ENCODE peak calls at places on chromosomes 13 and 19, in six cellular contexts. K is stimulated activated CD4-positive, alpha-beta T cell treated with anti-CD3 and anti-CD28 coated beads, Interleukin-4, amount 100 ng/mL, for 48 hours; B is adrenal gland; I is naive thymus-derived CD8-positive, alpha-beta T cell; Y is T follicular helper cell; P is NCI-H1092. T is an unnamed sample.

GRCh38 chr19:49862411-49863253 is 4.7 kb downstream of the PNKP start:
- DNase-seq in K (no peak), B (peak), I (no peak), Y (no peak), P (no peak), T (no peak)

GRCh38 chr13:90445179-90445578 is 902.3 kb upstream of the MIR17HG start:
- DNase-seq in K (no peak), B (peak), I (no peak), Y (no peak), P (no peak), T (no peak)

GRCh38 chr13:30125422-30126073 is 181.8 kb downstream of the KATNAL1 start:
- DNase-seq in K (no peak), B (peak), I (no peak), Y (no peak), P (no peak), T (no peak)

GRCh38 chr13:99278199-99278598 is 20.0 kb upstream of the GPR18 start:
- DNase-seq in K (no peak), B (no peak), I (no peak), Y (no peak), P (no peak), T (no peak)

GRCh38 chr19:408441-409005 is 424 bp downstream of the C2CD4C start:
- DNase-seq in K (no peak), B (no peak), I (no peak), Y (no peak), P (peak), T (no peak)

GRCh38 chr19:15550847-15551182 is 42.5 kb downstream of the CYP4F22 start:
- DNase-seq in K (no peak), B (no peak), I (no peak), Y (no peak), P (no peak), T (no peak)

GRCh38 chr19:17555929-17556813 is 722 bp downstream of the COLGALT1 start:
- DNase-seq in K (no peak), B (peak), I (no peak), Y (no peak), P (no peak), T (no peak)

GRCh38 chr19:5864725-5865486 is 5.4 kb downstream of the FUT5 start:
- DNase-seq in K (no peak), B (no peak), I (no peak), Y (no peak), P (no peak), T (no peak)

GRCh38 chr13:36175621-36176020 is 38.7 kb downstream of the SOHLH2 start:
- DNase-seq in K (no peak), B (no peak), I (no peak), Y (no peak), P (no peak), T (no peak)

GRCh38 chr13:108470921-108471320 is 158.5 kb upstream of the MYO16 start:
- DNase-seq in K (no peak), B (no peak), I (no peak), Y (no peak), P (no peak), T (no peak)

GRCh38 chr13:77374339-77374738 is 47.4 kb upstream of the MYCBP2 start:
- DNase-seq in K (no peak), B (no peak), I (no peak), Y (no peak), P (no peak), T (no peak)

GRCh38 chr13:62964522-62964921 is 1548.9 kb upstream of the PCDH20 start:
- DNase-seq in K (no peak), B (no peak), I (no peak), Y (no peak), P (no peak), T (no peak)

GRCh38 chr13:21445759-21446158 is 13.3 kb downstream of the ZDHHC20 start:
- DNase-seq in K (no peak), B (no peak), I (no peak), Y (no peak), P (no peak), T (no peak)

GRCh38 chr19:5665781-5666513 is 14.4 kb downstream of the MICOS13 start:
- DNase-seq in K (no peak), B (peak), I (no peak), Y (no peak), P (no peak), T (no peak)

GRCh38 chr19:30320466-30320865 is 51.7 kb upstream of the ZNF536 start:
- DNase-seq in K (no peak), B (no peak), I (no peak), Y (no peak), P (no peak), T (no peak)

GRCh38 chr19:50646074-50646807 is 3.0 kb upstream of the C19orf81 start:
- DNase-seq in K (no peak), B (peak), I (no peak), Y (no peak), P (no peak), T (no peak)

GRCh38 chr19:35232912-35233311 is 4.4 kb upstream of the FAM187B start:
- DNase-seq in K (no peak), B (no peak), I (no peak), Y (no peak), P (no peak), T (no peak)

GRCh38 chr13:89969996-89970709 is 1377.3 kb upstream of the MIR17HG start:
- DNase-seq in K (no peak), B (no peak), I (no peak), Y (no peak), P (no peak), T (no peak)

GRCh38 chr13:37656247-37656940 is 57.8 kb upstream of the POSTN start:
- DNase-seq in K (no peak), B (no peak), I (no peak), Y (no peak), P (no peak), T (no peak)

GRCh38 chr19:34960940-34961679 is 2.9 kb downstream of the ZNF792 start:
- DNase-seq in K (no peak), B (no peak), I (no peak), Y (no peak), P (no peak), T (no peak)

GRCh38 chr13:44578064-44578394 is 1.9 kb upstream of the TSC22D1 start:
- DNase-seq in K (no peak), B (no peak), I (no peak), Y (no peak), P (peak), T (no peak)

GRCh38 chr19:42130254-42130573 is 2.0 kb downstream of the POU2F2 start:
- DNase-seq in K (no peak), B (no peak), I (no peak), Y (no peak), P (no peak), T (no peak)

GRCh38 chr13:104968876-104969275 is 1566.6 kb downstream of the EFNB2 start:
- DNase-seq in K (no peak), B (no peak), I (no peak), Y (no peak), P (no peak), T (no peak)

GRCh38 chr13:100473087-100473486 is 115.5 kb downstream of the GGACT start:
- DNase-seq in K (no peak), B (no peak), I (no peak), Y (no peak), P (no peak), T (no peak)

GRCh38 chr19:18439025-18439909 is 1.3 kb upstream of the ISYNA1 start:
- DNase-seq in K (no peak), B (peak), I (no peak), Y (no peak), P (no peak), T (no peak)

GRCh38 chr19:383922-384800 is 24.8 kb downstream of the C2CD4C start:
- DNase-seq in K (no peak), B (peak), I (no peak), Y (no peak), P (no peak), T (no peak)

GRCh38 chr19:368624-369020 is 24.0 kb upstream of the MIER2 start:
- DNase-seq in K (no peak), B (no peak), I (no peak), Y (no peak), P (no peak), T (no peak)

GRCh38 chr13:63938851-63939250 is 2523.2 kb upstream of the PCDH20 start:
- DNase-seq in K (no peak), B (no peak), I (no peak), Y (no peak), P (no peak), T (no peak)

GRCh38 chr13:100159584-100159983 is 70.7 kb downstream of the PCCA start:
- DNase-seq in K (no peak), B (no peak), I (no peak), Y (no peak), P (no peak), T (no peak)

GRCh38 chr13:25928941-25929505 is 122.8 kb downstream of the SHISA2 start:
- DNase-seq in K (no peak), B (no peak), I (no peak), Y (no peak), P (no peak), T (no peak)

GRCh38 chr19:43634877-43635560 is 4.6 kb downstream of the CADM4 start:
- DNase-seq in K (no peak), B (peak), I (no peak), Y (no peak), P (no peak), T (no peak)

GRCh38 chr19:38793186-38793585 is 4.2 kb downstream of the LGALS7B start:
- DNase-seq in K (no peak), B (no peak), I (no peak), Y (no peak), P (no peak), T (no peak)